ENCODE peak calls at places on chromosomes 2 and 18, in seven cellular contexts. P, C, F, Z, B, H and A are unnamed samples. For H3K4me1, the result is how much of the 10 kb centered on the place peaks cover.

GRCh38 chr2:179238027-179238426 is 26.6 kb downstream of the SESTD1 start:
- DNase-seq in F (no peak), H (no peak), B (peak), Z (no peak), C (peak), P (no peak), A (no peak)

GRCh38 chr2:30736461-30737325 is 70.6 kb downstream of the CAPN13 start:
- DNase-seq in C (no peak), P (no peak), B (no peak), Z (no peak), F (no peak), H (no peak), A (no peak)

GRCh38 chr2:27085670-27086089 is 892 bp upstream of the KHK start:
- DNase-seq in H (peak), C (peak), P (peak), Z (peak), F (peak), B (no peak), A (peak)

GRCh38 chr2:43455735-43456642 is 139.8 kb downstream of the THADA start:
- DNase-seq in F (no peak), C (peak), B (peak), P (peak), H (no peak), Z (peak), A (peak)

GRCh38 chr2:119234021-119235019 is 10.7 kb downstream of the STEAP3 start:
- DNase-seq in P (peak), Z (no peak), H (peak), C (peak), B (peak), F (no peak), A (peak)

GRCh38 chr2:218081695-218082094 is 12.6 kb downstream of the RUFY4 start:
- DNase-seq in B (no peak), H (peak), Z (peak), F (no peak), P (no peak), C (no peak), A (peak)

GRCh38 chr2:45138904-45139303 is 129.7 kb upstream of the SIX2 start:
- DNase-seq in C (no peak), P (no peak), B (no peak), Z (no peak), H (no peak), F (no peak), A (no peak)

GRCh38 chr2:120578576-120579352 is 156.9 kb upstream of the GLI2 start:
- DNase-seq in C (no peak), Z (no peak), F (no peak), P (no peak), H (no peak), B (no peak), A (no peak)

GRCh38 chr18:53534203-53534602 is 690.3 kb downstream of the MBD2 start:
- DNase-seq in H (no peak), F (peak), B (no peak), Z (no peak), P (no peak), C (no peak), A (no peak)

GRCh38 chr2:176911-177310 is 86.9 kb downstream of the SH3YL1 start:
- DNase-seq in C (peak), F (no peak), B (peak), H (no peak), Z (no peak), P (no peak), A (no peak)

GRCh38 chr2:127650041-127650784 is 4.3 kb downstream of the GPR17 start:
- DNase-seq in C (no peak), Z (no peak), B (peak), P (no peak), H (no peak), F (no peak), A (peak)

GRCh38 chr2:120826716-120827410 is 91.2 kb downstream of the GLI2 start:
- DNase-seq in P (no peak), B (no peak), F (no peak), H (no peak), C (no peak), Z (no peak), A (no peak)

GRCh38 chr18:76529433-76529811 is 34.4 kb upstream of the ZNF516 start:
- DNase-seq in Z (no peak), C (no peak), F (no peak), H (no peak), B (no peak), P (no peak), A (no peak)
- H3K4me2 ChIP-seq in Z (peak), C (no peak), F (no peak), H (no peak), B (peak), P (no peak), A (peak)

DNA sequence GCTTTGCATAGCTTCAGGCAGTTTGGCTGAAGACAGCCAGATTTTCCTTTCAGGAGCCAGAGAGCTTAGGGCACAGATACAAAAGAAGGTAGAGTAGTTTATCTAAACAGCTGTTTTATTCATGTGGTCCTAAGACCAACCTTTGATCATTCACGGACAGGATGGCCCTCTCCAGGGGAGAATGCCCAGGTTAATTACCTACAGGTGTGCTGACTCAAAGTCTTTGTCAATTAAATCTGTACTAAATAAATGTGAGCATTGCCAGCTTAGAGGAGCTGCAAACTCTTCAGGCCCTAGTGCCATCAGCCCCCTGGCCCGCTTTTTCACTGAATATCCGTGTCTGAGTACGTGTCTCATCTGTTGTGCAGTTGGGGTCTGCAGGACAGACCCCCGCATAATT is 554.7 kb downstream of the NUP35 start:
- DNase-seq in P (no peak), H (peak), C (no peak), Z (no peak), B (no peak), F (no peak), A (no peak)
- H3K4me1 ChIP-seq in P (under half), H (under half), C (under half), Z (under half), B (under half), F (under half), A (under half)

GRCh38 chr2:183898641-183899040 is 699.7 kb upstream of the ZNF804A start:
- DNase-seq in Z (peak), P (no peak), B (no peak), H (no peak), F (no peak), C (peak), A (no peak)
- H2AFZ ChIP-seq in Z (no peak), P (no peak), B (no peak), H (no peak), F (no peak), C (no peak), A (no peak)

GRCh38 chr2:33836628-33837027 is 237.5 kb upstream of the FAM98A start:
- DNase-seq in C (no peak), Z (no peak), B (no peak), H (no peak), P (no peak), F (no peak), A (no peak)

GRCh38 chr2:33835926-33836325 is 236.8 kb upstream of the FAM98A start:
- DNase-seq in P (no peak), F (no peak), C (no peak), H (no peak), Z (no peak), B (no peak), A (no peak)

DNA sequence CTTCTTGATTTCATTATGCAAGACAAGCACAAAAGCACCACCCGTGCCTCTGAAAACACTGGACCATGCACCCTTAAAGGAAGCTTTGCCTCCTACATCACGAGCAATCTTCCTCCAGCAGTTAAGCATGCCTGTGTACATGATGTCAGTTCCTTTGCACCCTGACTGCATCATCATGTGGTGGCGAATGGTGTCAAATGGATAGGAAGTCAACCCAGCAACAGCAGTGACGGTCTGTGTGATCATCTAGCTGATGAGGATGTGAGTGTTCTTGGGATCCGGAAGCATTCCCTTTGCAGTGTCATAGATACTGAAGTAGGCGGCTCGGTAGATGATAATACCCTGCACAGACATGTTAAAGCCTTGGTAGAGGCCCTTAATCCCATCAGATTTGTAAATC is 240.7 kb upstream of the FAM98A start:
- DNase-seq in F (no peak), B (no peak), P (no peak), H (no peak), C (no peak), Z (no peak), A (no peak)
- H3K4me2 ChIP-seq in F (no peak), B (no peak), P (no peak), H (no peak), C (no peak), Z (no peak), A (no peak)

DNA sequence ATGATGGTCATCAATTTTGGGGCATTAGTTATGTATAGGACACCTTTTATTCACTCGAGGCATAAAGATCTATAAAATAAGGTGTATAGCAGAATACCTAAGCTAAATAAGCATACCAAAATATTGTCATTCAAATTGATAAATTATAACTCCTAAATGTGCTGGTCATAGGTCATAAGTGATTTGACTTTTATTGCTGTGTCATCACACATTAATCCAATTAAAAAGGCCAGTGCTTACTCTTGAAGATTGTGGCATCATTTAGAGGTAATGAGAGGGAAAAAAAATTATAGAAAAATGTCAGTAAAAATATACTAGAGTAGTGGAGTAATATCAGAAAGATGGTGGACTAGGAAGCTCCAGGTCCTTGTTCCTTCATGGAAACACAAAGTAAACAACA is 346.9 kb upstream of the LRRTM1 start:
- DNase-seq in F (no peak), Z (no peak), C (no peak), B (no peak), H (no peak), P (no peak), A (no peak)
- H3K4me1 ChIP-seq in F (under half), Z (under half), C (under half), B (under half), H (under half), P (under half), A (under half)

GRCh38 chr2:102661846-102662245 is 42.5 kb downstream of the SLC9A2 start:
- DNase-seq in B (no peak), F (no peak), C (peak), Z (no peak), H (no peak), P (no peak), A (no peak)

GRCh38 chr2:102660070-102660469 is 40.7 kb downstream of the SLC9A2 start:
- DNase-seq in H (no peak), F (no peak), P (no peak), B (no peak), Z (no peak), C (peak), A (no peak)

GRCh38 chr2:102662861-102663260 is 43.5 kb downstream of the SLC9A2 start:
- DNase-seq in B (no peak), F (no peak), P (no peak), Z (no peak), H (no peak), C (no peak), A (no peak)

GRCh38 chr2:102660574-102660973 is 41.2 kb downstream of the SLC9A2 start:
- DNase-seq in B (peak), F (no peak), H (no peak), P (no peak), Z (no peak), C (peak), A (no peak)

GRCh38 chr2:102657770-102658169 is 38.4 kb downstream of the SLC9A2 start:
- DNase-seq in B (no peak), Z (no peak), H (no peak), P (no peak), F (no peak), C (peak), A (no peak)
- H2AFZ ChIP-seq in B (no peak), Z (no peak), H (no peak), P (no peak), F (no peak), C (no peak), A (no peak)

DNA sequence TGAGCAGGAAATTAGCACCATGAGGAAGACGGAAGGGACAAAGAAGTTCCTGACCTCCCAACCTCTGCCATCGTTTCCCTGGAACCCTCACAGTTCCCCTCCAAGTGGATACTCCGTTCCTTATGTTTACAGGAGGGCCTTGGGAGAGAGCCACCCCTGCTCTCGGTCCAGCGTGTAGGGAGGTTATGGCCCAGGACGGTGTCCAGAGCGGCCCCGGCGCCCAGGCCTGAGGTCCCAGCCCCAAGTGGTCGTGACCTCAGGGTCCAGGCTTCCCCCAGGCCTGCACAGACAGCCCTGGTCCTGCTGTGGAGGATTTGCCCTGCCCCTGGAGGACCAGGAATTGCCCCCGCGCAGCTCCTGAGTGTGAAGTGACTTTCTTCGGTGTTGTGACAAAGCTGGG is 61.8 kb upstream of the RBM44 start:
- DNase-seq in P (no peak), F (no peak), H (no peak), B (no peak), Z (no peak), C (no peak), A (no peak)
- H3K4me2 ChIP-seq in P (no peak), F (no peak), H (no peak), B (no peak), Z (no peak), C (no peak), A (no peak)

DNA sequence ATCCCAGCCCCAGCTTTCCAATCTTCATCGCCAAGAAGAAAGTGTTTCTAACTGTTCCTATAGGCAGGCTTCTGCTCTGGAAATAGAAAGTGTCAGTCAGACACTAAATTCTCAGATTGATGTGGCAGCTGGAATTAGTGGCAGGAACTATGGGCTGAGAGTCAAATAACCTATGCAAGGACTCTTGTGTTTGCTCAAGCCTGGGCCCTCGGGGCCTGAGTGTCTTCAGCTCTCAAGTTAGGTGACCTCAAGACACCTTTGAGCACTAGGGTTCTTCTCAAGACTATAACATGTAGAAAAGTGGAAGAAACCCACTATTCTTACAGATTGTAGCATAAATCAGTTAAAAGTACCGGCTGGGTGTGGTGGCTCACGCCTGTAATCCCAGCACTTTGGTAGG is 694.5 kb downstream of the RNF144A start:
- DNase-seq in P (no peak), H (no peak), C (no peak), Z (no peak), B (no peak), F (no peak), A (no peak)
- H3K4me1 ChIP-seq in P (under half), H (under half), C (under half), Z (under half), B (under half), F (under half), A (under half)

DNA sequence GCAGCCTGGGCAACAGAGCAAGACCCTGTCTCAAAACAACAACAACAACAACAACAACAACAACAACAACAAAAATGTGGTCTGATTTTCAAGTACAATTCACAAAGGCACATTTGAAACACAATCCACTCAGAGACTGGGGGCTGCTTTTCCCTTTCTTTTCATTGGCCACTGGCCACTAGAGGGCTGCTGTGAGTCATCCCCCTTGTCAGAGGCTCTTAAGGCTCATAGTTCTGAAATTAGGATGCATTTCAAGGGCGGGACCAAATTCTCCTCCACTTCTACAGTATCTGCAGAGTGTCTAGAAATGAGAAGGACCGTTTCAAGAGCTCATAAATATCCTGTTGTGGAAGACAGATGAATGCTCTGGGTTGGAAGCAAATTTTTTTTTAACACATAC is 285.4 kb downstream of the NRXN1 start:
- DNase-seq in H (peak), P (peak), C (peak), B (peak), F (peak), Z (peak), A (peak)
- H2AFZ ChIP-seq in H (no peak), P (no peak), C (no peak), B (no peak), F (no peak), Z (no peak), A (no peak)

DNA sequence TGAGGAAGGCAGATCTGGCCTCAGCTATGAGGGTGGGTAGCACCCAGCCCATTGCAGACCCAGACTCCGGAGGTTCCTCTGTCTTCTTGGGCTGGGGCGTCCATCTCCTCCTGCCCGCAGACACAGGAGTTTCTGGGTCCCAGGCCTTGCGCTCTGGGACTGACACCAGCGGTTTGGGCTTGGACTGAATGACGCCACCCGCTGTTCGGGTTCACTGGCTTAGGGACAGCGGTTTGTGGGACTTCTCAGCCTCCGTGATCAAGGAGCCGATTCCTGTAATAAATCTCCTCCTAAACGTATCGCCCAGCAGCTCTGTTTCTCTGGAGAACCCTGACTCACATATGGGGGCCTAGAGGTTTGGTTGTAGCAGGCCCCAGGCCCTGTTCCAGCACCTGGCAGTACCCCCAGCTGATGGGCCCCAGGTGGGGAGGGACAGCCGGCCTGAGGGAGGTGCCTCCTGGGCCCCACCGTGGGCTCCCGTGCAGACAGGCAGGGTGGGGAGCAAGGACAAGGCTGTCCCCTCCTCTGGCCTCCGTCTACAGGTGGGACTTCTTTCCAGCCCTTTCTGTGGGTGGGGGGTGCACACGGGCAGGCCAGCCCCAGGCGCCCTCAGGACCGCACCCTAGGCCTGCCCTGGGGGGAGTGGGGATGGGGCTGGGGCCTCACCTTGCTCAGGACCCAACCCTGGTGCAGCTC is 4.5 kb upstream of the AQP12A start:
- DNase-seq in C (no peak), P (no peak), F (no peak), Z (no peak), B (no peak), H (peak), A (no peak)
- H3K4me2 ChIP-seq in C (no peak), P (no peak), F (no peak), Z (no peak), B (no peak), H (no peak), A (no peak)